ENCODE peak calls at places on chromosomes 3 and 15, in five cellular contexts. Y, X, F, S and Z are unnamed samples. For H3K4me1, the result is how much of the 10 kb centered on the place peaks cover.

GRCh38 chr15:60682115-60682514 is 203.2 kb upstream of the ICE2 start:
- DNase-seq in Y (no peak), F (no peak), X (no peak), S (no peak), Z (no peak)

GRCh38 chr3:60048447-60048848 is 998.6 kb upstream of the CFAP20DC start:
- DNase-seq in F (no peak), S (no peak), Y (no peak), X (no peak), Z (no peak)

GRCh38 chr3:191966556-191966955 is 505.6 kb downstream of the PYDC2 start:
- DNase-seq in X (no peak), F (no peak), Y (no peak), S (no peak), Z (no peak)

GRCh38 chr15:22939051-22939450 is 41.1 kb downstream of the CYFIP1 start:
- DNase-seq in X (no peak), Y (no peak), F (no peak), S (no peak), Z (no peak)

GRCh38 chr15:32853667-32854066 is 135.9 kb downstream of the GREM1 start:
- DNase-seq in S (no peak), Y (no peak), X (no peak), F (no peak), Z (no peak)

GRCh38 chr3:11538581-11538980 is 105.1 kb downstream of the VGLL4 start:
- DNase-seq in S (no peak), Y (no peak), F (no peak), X (no peak), Z (no peak)

GRCh38 chr3:120561251-120562045 is 34.7 kb upstream of the NDUFB4 start:
- DNase-seq in F (peak), Y (peak), S (peak), X (peak), Z (peak)

GRCh38 chr15:98878172-98878571 is 129.4 kb downstream of the PGPEP1L start:
- DNase-seq in S (no peak), Y (no peak), X (no peak), F (no peak), Z (no peak)

GRCh38 chr3:49841126-49841525 is 15.2 kb downstream of the TRAIP start:
- DNase-seq in S (no peak), Y (no peak), X (no peak), F (no peak), Z (no peak)

GRCh38 chr15:40501487-40501886 is 30.7 kb downstream of the CHST14 start:
- DNase-seq in F (no peak), Y (no peak), X (no peak), S (no peak), Z (no peak)

GRCh38 chr3:12990781-12991480 is 82.3 kb downstream of the IQSEC1 start:
- DNase-seq in F (peak), S (no peak), Y (no peak), X (peak), Z (no peak)

GRCh38 chr3:15794842-15795562 is 2.8 kb downstream of the ANKRD28 start:
- DNase-seq in Y (no peak), S (no peak), F (no peak), X (no peak), Z (no peak)

GRCh38 chr3:15795563-15796308 is 2.0 kb downstream of the ANKRD28 start:
- DNase-seq in S (no peak), X (no peak), Y (no peak), F (no peak), Z (no peak)

GRCh38 chr3:15797600-15798303 is at the start of gene ANKRD28:
- DNase-seq in Y (no peak), S (no peak), X (no peak), F (no peak), Z (no peak)

GRCh38 chr3:15796771-15797599 is 794 bp downstream of the ANKRD28 start:
- DNase-seq in Y (no peak), F (no peak), S (no peak), X (no peak), Z (no peak)

GRCh38 chr3:15796331-15796730 is 1.4 kb downstream of the ANKRD28 start:
- DNase-seq in Y (no peak), F (no peak), X (no peak), S (no peak), Z (no peak)
- H3K4me3 ChIP-seq in Y (no peak), F (peak), X (no peak), S (peak), Z (peak)

GRCh38 chr3:64680334-64680733 is 7.5 kb downstream of the ADAMTS9 start:
- DNase-seq in S (no peak), F (no peak), Y (no peak), X (no peak), Z (no peak)

GRCh38 chr3:64685331-64685799 is 2.4 kb downstream of the ADAMTS9 start:
- DNase-seq in F (peak), Y (no peak), S (peak), X (peak), Z (peak)

GRCh38 chr3:64681015-64681414 is 6.8 kb downstream of the ADAMTS9 start:
- DNase-seq in S (no peak), Y (no peak), X (no peak), F (no peak), Z (no peak)

GRCh38 chr3:64684715-64685261 is 3.0 kb downstream of the ADAMTS9 start:
- DNase-seq in X (peak), S (peak), Y (no peak), F (peak), Z (peak)

GRCh38 chr3:64681827-64682226 is 6.0 kb downstream of the ADAMTS9 start:
- DNase-seq in X (no peak), S (no peak), Y (no peak), F (no peak), Z (no peak)
- H3K4me1 ChIP-seq in X (under half), S (under half), Y (under half), F (under half), Z (under half)

DNA sequence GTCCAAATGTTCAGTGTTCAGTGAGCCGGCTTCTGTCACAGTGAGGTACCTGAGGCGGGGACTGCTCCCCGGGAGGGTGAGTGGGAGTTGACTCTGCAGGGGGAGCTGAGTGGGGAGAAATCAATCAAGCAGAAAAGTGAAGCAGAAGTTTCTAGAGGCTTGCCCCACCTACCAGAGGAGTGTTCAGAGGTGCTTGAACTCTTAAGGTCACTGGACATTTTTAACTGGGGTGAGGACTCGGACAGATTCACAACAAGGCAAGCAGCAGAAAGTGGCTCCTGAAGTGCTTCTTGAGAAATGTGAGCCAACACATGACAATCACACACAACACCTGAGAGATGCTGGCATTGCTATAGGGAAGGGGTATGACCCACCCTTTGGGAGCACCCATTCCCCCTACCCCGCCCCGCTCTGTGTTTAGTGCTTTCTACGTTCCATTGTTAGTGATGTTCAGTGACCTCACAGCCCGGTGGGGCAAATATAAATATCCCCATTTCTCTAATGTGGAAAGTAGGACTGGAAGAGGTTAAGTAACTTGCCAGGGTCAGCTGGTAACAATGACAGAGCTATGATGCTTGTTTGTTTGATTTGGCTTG is 48.6 kb upstream of the AKAP13 start:
- DNase-seq in S (peak), F (no peak), Y (no peak), X (no peak), Z (no peak)
- H3K27ac ChIP-seq in S (peak), F (peak), Y (peak), X (no peak), Z (peak)

DNA sequence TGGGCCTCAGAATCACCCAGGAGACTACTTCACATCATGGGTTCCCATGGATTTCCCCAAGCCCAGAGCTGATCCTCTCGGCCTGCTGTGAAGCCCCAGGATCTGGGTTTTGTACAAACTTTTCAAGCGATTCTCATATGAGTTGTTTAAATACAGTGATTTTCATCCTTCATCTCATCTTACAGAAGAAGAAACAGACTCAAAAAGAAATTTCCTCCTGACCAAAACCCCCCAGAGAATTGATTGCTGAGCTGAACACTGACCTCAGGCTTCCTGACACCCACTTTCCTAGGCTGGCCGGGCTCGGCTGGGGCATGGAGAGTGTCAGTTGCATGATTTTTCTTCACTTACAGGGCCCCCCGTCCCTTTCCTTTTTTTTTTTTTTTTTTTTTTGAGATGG is 60.3 kb downstream of the BDH1 start:
- DNase-seq in X (no peak), Y (no peak), F (no peak), S (no peak), Z (no peak)
- H3K4me3 ChIP-seq in X (no peak), Y (no peak), F (no peak), S (no peak), Z (no peak)

GRCh38 chr3:197956626-197956988 is 3.4 kb upstream of the LMLN start:
- DNase-seq in Y (no peak), S (no peak), F (no peak), X (no peak), Z (no peak)
- H3K4me1 ChIP-seq in Y (under half), S (half or more), F (under half), X (under half), Z (half or more)

GRCh38 chr3:133747373-133747772 is 1.2 kb downstream of the TF start:
- DNase-seq in S (no peak), F (no peak), X (no peak), Y (no peak), Z (no peak)

GRCh38 chr3:133747907-133748639 is 1.9 kb downstream of the TF start:
- DNase-seq in F (no peak), X (no peak), Y (no peak), S (no peak), Z (no peak)

GRCh38 chr3:133750201-133750748 is 4.1 kb downstream of the TF start:
- DNase-seq in Y (no peak), F (no peak), S (no peak), X (no peak), Z (peak)

GRCh38 chr3:133746722-133747086 is 511 bp downstream of the TF start:
- DNase-seq in Y (no peak), S (no peak), X (no peak), F (no peak), Z (no peak)

GRCh38 chr3:133749427-133750200 is 3.4 kb downstream of the TF start:
- DNase-seq in Y (no peak), X (no peak), S (no peak), F (no peak), Z (no peak)
- H3K27ac ChIP-seq in Y (no peak), X (no peak), S (no peak), F (no peak), Z (no peak)